ENCODE peak calls at places on chromosome 17, in five cellular contexts. P, O, I, G and X are unnamed samples.

GRCh38 chr17:53527473-53527872 is 295.3 kb upstream of the KIF2B start:
- DNase-seq in P (no peak), O (no peak), I (no peak), G (no peak), X (no peak)

GRCh38 chr17:10198509-10199249 is at the start of gene GAS7:
- DNase-seq in P (peak), O (peak), I (peak), G (peak), X (peak)

GRCh38 chr17:18020971-18021370 is 18.0 kb downstream of the ATPAF2 start:
- DNase-seq in P (no peak), O (no peak), I (no peak), G (no peak), X (no peak)

GRCh38 chr17:45320931-45321461 is 4.2 kb upstream of the MAP3K14 start:
- DNase-seq in P (no peak), O (no peak), I (no peak), G (peak), X (no peak)

GRCh38 chr17:71422968-71423367 is 697.9 kb upstream of the SOX9 start:
- DNase-seq in P (no peak), O (no peak), I (no peak), G (no peak), X (no peak)

GRCh38 chr17:80034977-80035686 is 540 bp downstream of the TBC1D16 start:
- DNase-seq in P (no peak), O (no peak), I (peak), G (no peak), X (peak)

GRCh38 chr17:80836971-80837481 is 154.6 kb upstream of the CHMP6 start:
- DNase-seq in P (no peak), O (no peak), I (no peak), G (no peak), X (no peak)

GRCh38 chr17:17993852-17994251 is 21.2 kb downstream of the DRC3 start:
- DNase-seq in P (no peak), O (no peak), I (no peak), G (no peak), X (no peak)

GRCh38 chr17:36941265-36942021 is 4.2 kb downstream of the LHX1 start:
- DNase-seq in P (no peak), O (no peak), I (no peak), G (no peak), X (no peak)

GRCh38 chr17:39982069-39982371 is 1.4 kb downstream of the PSMD3 start:
- DNase-seq in P (no peak), O (no peak), I (no peak), G (no peak), X (no peak)

GRCh38 chr17:7393613-7394451 is 493 bp downstream of the PLSCR3 start:
- DNase-seq in P (no peak), O (peak), I (peak), G (no peak), X (no peak)

GRCh38 chr17:62869885-62870580 is 61.9 kb upstream of the MARCHF10 start:
- DNase-seq in P (no peak), O (no peak), I (no peak), G (no peak), X (no peak)

GRCh38 chr17:44587339-44587738 is 30.1 kb downstream of the FZD2 start:
- DNase-seq in P (no peak), O (peak), I (no peak), G (no peak), X (no peak)

GRCh38 chr17:13415877-13416416 is 185.8 kb downstream of the HS3ST3A1 start:
- DNase-seq in P (no peak), O (no peak), I (peak), G (peak), X (no peak)

GRCh38 chr17:21191698-21192097 is 22.3 kb downstream of the TMEM11 start:
- DNase-seq in P (no peak), O (no peak), I (no peak), G (no peak), X (no peak)

GRCh38 chr17:78804777-78805176 is 22.7 kb upstream of the CYTH1 start:
- DNase-seq in P (no peak), O (no peak), I (no peak), G (no peak), X (no peak)

GRCh38 chr17:61325382-61326073 is 74.1 kb upstream of the TBX2 start:
- DNase-seq in P (no peak), O (no peak), I (no peak), G (no peak), X (no peak)

GRCh38 chr17:66171692-66172091 is 20.2 kb downstream of the CEP112 start:
- DNase-seq in P (no peak), O (no peak), I (no peak), G (no peak), X (no peak)

GRCh38 chr17:77753691-77754265 is 204.7 kb upstream of the TNRC6C start:
- DNase-seq in P (no peak), O (no peak), I (no peak), G (no peak), X (no peak)

GRCh38 chr17:77438241-77439204 is 297.8 kb downstream of the SEC14L1 start:
- DNase-seq in P (peak), O (no peak), I (no peak), G (no peak), X (no peak)

GRCh38 chr17:28896884-28897768 is at the start of gene FLOT2:
- DNase-seq in P (peak), O (peak), I (peak), G (peak), X (no peak)

GRCh38 chr17:64203630-64204029 is 59.4 kb downstream of the TEX2 start:
- DNase-seq in P (no peak), O (no peak), I (no peak), G (no peak), X (no peak)

GRCh38 chr17:58046230-58047094 is 36.8 kb upstream of the DYNLL2 start:
- DNase-seq in P (no peak), O (no peak), I (no peak), G (no peak), X (no peak)

GRCh38 chr17:65627892-65628622 is 66.6 kb upstream of the AXIN2 start:
- DNase-seq in P (no peak), O (peak), I (peak), G (peak), X (no peak)

GRCh38 chr17:66150708-66151107 is 41.2 kb downstream of the CEP112 start:
- DNase-seq in P (no peak), O (no peak), I (no peak), G (no peak), X (no peak)

DNA sequence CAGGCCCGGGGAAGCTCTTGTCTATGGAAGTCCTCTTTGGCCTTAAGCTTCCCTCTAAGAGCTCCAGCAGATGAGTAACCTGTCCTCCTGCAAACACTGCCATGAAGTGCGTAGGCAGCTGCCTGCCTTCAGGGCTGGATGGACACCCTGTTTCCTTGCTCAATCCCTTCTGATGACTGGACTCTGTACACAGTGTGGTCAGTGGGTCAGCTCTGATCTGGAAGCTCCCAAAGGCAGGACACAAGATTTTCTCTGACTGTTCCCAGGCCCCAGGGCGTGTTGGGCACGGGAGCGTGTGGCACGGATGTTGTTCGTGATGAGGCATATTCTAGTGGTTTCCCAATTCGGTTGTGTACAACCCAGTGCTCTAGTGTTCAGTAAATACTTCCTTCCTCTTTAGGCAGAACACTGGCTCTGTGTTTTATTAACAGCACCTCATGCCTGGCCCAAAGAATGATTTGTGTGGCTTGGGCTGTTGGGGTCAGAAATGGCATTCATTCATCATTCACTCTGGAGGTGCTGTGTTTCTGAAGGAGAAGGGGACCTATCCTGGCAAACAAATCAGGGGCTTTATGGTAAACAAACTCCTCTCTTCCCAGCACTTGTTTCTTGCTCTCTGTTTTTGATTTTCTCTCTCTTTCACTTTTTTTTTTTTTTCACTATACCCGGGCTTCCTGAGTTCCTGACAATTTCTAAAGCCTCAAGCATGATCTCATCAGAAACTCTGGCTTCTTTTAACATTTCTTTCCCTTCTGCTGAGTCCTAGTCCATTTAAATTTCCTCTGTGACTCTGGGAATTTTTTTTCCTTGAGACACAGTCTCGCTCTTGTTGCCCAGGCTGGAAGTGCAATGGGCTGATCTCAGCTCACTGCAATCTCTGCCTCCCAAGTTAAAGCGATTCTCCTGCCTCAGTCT is 12.0 kb upstream of the RNF157 start:
- DNase-seq in P (peak), O (peak), I (peak), G (no peak), X (no peak)
- TF ChIP-seq POLR2AphosphoS5 in P (peak), O (peak), I (peak), G (peak), X (no peak)

DNA sequence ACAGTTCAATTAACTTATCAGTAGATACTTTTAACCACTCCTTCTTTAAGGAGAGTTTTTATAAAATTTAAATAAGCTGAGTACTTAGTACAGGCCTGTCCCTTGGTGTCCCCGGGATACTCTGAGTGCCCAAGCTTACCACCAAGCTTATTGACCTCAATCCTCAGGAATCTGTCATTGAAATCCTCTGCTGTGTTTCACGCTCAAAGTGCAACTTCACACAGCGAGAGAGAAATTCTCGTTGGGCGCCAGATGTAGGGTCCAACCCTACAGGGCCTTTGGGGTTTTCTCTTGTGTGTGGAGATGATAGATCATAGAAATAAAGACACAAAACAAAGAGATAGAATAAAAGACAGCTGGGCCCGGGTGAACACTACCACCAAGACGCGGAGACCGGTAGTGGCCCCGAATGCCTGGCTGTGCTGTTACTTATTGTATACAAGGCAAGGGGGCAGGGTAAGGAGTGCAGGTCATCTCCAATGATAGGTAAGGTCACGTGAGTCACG is 65.3 kb upstream of the ARL4D start:
- DNase-seq in P (no peak), O (no peak), I (no peak), G (no peak), X (no peak)
- TF ChIP-seq POLR2AphosphoS5 in P (no peak), O (no peak), I (no peak), G (no peak), X (no peak)

DNA sequence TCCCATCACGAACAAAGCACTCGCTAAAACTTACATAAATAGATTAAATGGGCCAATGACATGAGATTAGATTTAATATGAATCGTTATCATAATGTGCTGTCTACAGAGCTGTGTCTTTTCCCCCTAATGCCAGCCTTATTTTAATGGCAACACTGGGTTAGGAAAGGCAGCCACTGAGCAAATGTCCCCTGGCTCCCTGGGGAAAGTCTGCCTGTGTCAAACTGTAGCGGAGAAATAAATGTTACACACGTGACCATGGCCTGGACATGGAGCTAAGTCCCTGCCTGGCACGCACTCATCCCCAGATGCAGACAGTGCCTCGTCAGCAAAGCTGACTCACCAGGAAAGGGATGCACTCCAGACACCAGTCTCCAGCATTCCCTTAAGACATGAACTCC is 61.3 kb upstream of the SDK2 start:
- DNase-seq in P (no peak), O (no peak), I (no peak), G (no peak), X (no peak)
- TF ChIP-seq POLR2AphosphoS5 in P (no peak), O (no peak), I (no peak), G (no peak), X (no peak)

GRCh38 chr17:82433560-82434215 is 15.3 kb upstream of the OGFOD3 start:
- DNase-seq in P (no peak), O (no peak), I (no peak), G (no peak), X (no peak)

GRCh38 chr17:82434216-82434565 is 15.8 kb upstream of the OGFOD3 start:
- DNase-seq in P (no peak), O (no peak), I (peak), G (no peak), X (no peak)

GRCh38 chr17:82429824-82430223 is 11.4 kb upstream of the OGFOD3 start:
- DNase-seq in P (no peak), O (no peak), I (no peak), G (no peak), X (no peak)

GRCh38 chr17:82435103-82435502 is 15.4 kb downstream of the CYBC1 start:
- DNase-seq in P (no peak), O (no peak), I (no peak), G (no peak), X (no peak)

GRCh38 chr17:82432017-82432416 is 13.6 kb upstream of the OGFOD3 start:
- DNase-seq in P (no peak), O (no peak), I (no peak), G (no peak), X (no peak)
- TF ChIP-seq POLR2AphosphoS5 in P (no peak), O (no peak), I (no peak), G (no peak), X (no peak)

GRCh38 chr17:4944163-4944553 is 4.1 kb downstream of the RNF167 start:
- DNase-seq in P (peak), O (no peak), I (peak), G (no peak), X (no peak)
- TF ChIP-seq POLR2AphosphoS5 in P (no peak), O (no peak), I (no peak), G (no peak), X (no peak)

GRCh38 chr17:50778471-50778870 is 11.2 kb upstream of the ANKRD40CL start:
- DNase-seq in P (no peak), O (no peak), I (no peak), G (no peak), X (no peak)

GRCh38 chr17:50778988-50779387 is 11.7 kb upstream of the ANKRD40CL start:
- DNase-seq in P (no peak), O (no peak), I (no peak), G (no peak), X (no peak)

GRCh38 chr17:50783193-50783660 is 15.9 kb upstream of the ANKRD40CL start:
- DNase-seq in P (peak), O (peak), I (peak), G (peak), X (peak)

GRCh38 chr17:50779747-50780363 is 12.5 kb upstream of the ANKRD40CL start:
- DNase-seq in P (no peak), O (no peak), I (no peak), G (no peak), X (no peak)

GRCh38 chr17:50781167-50781566 is 13.8 kb upstream of the ANKRD40CL start:
- DNase-seq in P (no peak), O (no peak), I (no peak), G (no peak), X (no peak)
- TF ChIP-seq POLR2AphosphoS5 in P (no peak), O (no peak), I (no peak), G (no peak), X (no peak)

DNA sequence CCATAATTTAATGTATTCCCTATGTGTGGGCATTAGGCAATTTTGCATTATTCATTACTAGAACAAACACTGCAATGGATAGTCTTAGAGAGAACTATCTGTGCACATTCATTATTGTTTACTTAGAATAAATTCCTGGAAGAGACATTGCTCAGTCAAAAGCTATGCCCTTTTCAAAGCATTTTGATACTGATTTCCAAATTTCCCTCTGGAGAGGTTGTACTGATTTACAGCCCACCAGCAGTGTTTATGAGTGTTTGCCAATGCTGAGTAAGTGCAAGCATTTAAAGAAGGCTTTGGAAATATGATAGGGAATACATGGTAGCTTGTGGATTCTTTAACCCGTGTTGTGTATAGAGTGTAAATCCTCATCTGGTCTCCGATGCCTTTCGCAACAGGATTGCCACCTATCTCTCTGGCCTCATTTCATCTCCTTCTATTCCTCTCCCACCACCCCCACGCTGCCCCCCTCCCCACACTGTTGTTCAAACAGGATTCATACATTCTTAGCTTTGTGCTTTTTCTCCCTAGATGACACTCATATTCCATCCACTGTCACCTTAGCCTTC is 33.4 kb upstream of the MMD start:
- DNase-seq in P (no peak), O (no peak), I (no peak), G (peak), X (no peak)
- TF ChIP-seq POLR2AphosphoS5 in P (no peak), O (peak), I (peak), G (peak), X (no peak)

DNA sequence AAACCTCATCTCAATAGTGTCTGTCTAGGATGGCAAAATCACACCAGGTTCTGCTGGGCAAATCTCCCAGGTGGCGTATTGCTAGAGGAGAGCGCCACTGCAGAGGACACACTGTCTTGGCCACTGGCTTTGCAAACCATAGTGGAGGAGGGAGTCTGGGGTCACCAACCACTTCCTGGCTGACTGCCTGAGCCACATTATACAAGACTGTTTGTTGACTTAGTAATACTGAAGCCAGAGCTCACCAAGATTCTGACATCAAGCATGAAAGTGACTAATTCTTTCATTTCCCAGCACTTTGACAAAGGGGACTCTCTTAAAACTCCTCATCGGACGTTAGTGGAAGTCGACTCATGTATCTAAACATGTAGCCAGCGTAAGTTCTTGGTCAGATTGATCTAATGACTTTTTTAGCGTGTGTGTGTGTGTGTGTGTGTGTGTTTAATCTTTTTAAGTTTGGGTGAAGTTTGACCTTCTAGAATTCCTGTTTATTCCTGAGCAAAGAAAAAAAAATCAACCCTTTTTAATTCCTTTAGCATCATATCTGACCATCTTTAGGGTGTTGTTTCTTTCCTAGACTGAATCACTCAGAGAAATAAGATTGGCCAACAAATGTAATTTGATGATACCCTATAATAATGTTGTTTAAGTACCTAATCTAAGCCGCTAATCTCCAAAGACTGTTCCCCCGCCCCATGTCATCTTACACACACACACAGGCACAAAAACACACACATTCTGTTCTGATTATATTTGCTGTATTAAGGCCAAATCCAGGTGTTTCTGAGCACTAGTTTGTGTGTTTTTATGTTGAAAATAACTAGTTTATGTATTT is 13.8 kb downstream of the PITPNC1 start:
- DNase-seq in P (no peak), O (peak), I (peak), G (peak), X (peak)
- TF ChIP-seq POLR2AphosphoS5 in P (no peak), O (peak), I (no peak), G (peak), X (no peak)

DNA sequence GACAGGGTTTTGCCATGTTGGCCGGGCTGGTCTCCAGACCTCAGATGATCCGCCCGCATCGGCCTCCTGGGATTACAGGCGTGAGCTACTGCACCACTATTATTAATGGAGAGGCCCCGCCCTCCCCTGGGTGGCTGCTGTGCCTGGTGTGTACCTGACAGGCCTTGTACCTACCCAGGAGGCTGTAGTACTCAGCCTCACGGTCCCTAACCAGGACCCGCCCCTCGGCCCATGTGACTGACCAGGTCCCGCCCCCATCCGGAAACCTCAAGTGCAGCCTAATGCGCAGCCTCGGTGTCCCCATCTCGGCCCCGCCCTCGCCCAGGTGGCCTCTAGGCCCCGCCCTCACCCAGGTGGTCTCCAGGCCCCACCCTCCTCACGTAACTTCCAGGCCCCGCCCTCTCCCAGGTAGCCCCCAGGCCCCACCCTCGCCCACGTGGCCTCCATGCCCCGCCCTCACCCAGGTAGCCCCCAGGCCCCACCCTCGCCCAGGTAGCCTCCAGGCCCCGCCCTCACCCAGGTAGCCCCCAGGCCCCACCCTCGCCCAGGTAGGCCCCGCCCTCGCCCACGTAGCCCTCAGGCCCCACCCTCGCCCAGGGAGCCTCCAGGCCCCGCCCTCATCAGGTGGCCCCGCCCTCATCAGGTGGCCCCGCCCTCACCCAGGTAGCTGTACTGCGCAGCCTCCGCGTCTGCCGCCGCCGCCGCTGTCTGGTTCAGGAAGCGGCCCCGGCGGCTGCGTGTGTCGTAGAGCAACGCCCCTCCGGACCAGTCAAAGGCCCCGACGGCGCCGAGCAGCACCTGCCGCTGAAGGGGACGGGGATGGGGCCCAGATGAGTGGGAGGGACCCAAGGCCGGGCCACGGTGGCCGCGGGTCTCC is 31.0 kb downstream of the HASPIN start:
- DNase-seq in P (no peak), O (peak), I (peak), G (peak), X (peak)
- TF ChIP-seq POLR2AphosphoS5 in P (no peak), O (peak), I (peak), G (peak), X (no peak)